ENCODE peak calls at places on chromosomes 16 and 17, in six cellular contexts. S is prostate gland, I is IMR-90, T is heart left ventricle, M is HL-60, E is adipocyte. K is an unnamed sample.

GRCh38 chr17:3667366-3668278 is 756 bp downstream of the TAX1BP3 start:
- DNase-seq in S (peak), I (peak), T (peak), M (peak), E (peak), K (peak)

GRCh38 chr17:53659181-53659580 is 163.5 kb upstream of the KIF2B start:
- DNase-seq in S (no peak), I (no peak), T (no peak), M (no peak), E (no peak), K (no peak)

GRCh38 chr16:89581861-89582563 is 6.5 kb downstream of the CPNE7 start:
- DNase-seq in S (peak), I (peak), T (no peak), M (no peak), E (peak), K (peak)

GRCh38 chr17:75526555-75527270 is 1.2 kb downstream of the LLGL2 start:
- DNase-seq in S (no peak), I (no peak), T (no peak), M (no peak), E (no peak), K (no peak)

GRCh38 chr17:27956601-27957445 is 63.7 kb upstream of the LYRM9 start:
- DNase-seq in S (no peak), I (peak), T (no peak), M (no peak), E (peak), K (no peak)

GRCh38 chr17:68909066-68909465 is 46.1 kb downstream of the ABCA8 start:
- DNase-seq in S (peak), I (peak), T (peak), M (peak), E (peak), K (peak)

GRCh38 chr17:7307686-7308624 is 527 bp downstream of the EIF5A start:
- DNase-seq in S (no peak), I (peak), T (peak), M (no peak), E (peak), K (no peak)

GRCh38 chr16:17318200-17318599 is 152.6 kb downstream of the XYLT1 start:
- DNase-seq in S (peak), I (peak), T (no peak), M (peak), E (no peak), K (peak)

GRCh38 chr16:50557046-50557445 is 8.8 kb downstream of the NKD1 start:
- DNase-seq in S (no peak), I (no peak), T (no peak), M (no peak), E (no peak), K (no peak)

GRCh38 chr17:36524428-36524876 is 10.2 kb downstream of the MYO19 start:
- DNase-seq in S (no peak), I (peak), T (no peak), M (no peak), E (no peak), K (no peak)

GRCh38 chr16:86362155-86362849 is 148.0 kb upstream of the FOXF1 start:
- DNase-seq in S (no peak), I (no peak), T (no peak), M (no peak), E (no peak), K (no peak)
- H3K4me3 ChIP-seq in S (no peak), I (no peak), T (no peak), M (no peak), E (peak), K (no peak)

GRCh38 chr17:54968259-54968953 is at the start of the genes COX11 and STXBP4:
- DNase-seq in S (peak), I (peak), T (peak), M (peak), E (peak), K (peak)

GRCh38 chr17:54967621-54968258 is 714 bp downstream of the COX11 start:
- DNase-seq in S (no peak), I (peak), T (no peak), M (no peak), E (peak), K (no peak)

GRCh38 chr17:54968954-54969400 is 412 bp downstream of the STXBP4 start:
- DNase-seq in S (peak), I (peak), T (no peak), M (peak), E (peak), K (no peak)

GRCh38 chr17:54971147-54971546 is 2.6 kb downstream of the STXBP4 start:
- DNase-seq in S (no peak), I (no peak), T (no peak), M (no peak), E (no peak), K (no peak)

DNA sequence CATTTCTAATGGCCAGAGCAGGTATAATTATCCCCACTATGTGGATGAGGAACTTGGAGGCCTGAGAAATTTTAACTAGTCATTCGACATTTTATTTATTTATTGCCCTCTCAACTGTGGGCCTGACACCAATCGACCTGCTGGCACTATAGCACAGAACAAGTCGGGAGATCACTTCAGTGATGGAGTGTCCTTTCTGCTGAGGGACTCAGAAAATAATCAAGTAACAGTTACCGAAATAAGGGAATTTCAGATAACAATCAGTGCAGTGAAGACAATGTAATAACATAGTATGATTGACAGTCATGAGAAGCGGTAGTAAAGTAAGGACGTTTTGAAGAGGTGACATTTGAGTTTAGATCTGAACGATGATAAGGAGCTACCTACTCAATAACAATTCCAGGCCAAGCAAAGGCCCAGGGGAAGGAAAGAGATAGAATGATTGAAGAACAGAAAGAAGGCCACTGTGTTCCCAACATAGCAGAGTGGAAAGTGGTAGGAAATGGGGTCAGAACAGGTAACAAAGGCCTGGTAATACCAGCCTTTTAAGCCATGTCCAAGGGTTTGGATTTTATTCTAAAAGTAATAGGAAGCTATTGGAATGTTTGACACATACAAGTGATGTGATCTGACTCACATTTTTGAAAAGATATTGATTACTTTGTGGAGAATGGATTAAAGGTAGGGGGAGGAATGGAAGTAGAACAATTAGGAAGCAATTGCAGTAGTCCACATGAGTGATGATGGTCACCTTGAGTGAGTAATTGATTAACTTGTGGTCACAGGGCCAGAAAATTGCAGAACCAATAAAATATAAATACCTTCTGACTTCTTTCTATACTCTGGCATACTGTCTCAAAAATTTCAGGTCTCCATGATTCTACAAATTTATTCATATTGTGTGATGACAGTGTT is 1.4 kb downstream of the STXBP4 start:
- DNase-seq in S (no peak), I (no peak), T (no peak), M (no peak), E (no peak), K (no peak)
- H3K4me3 ChIP-seq in S (peak), I (peak), T (peak), M (peak), E (peak), K (peak)

DNA sequence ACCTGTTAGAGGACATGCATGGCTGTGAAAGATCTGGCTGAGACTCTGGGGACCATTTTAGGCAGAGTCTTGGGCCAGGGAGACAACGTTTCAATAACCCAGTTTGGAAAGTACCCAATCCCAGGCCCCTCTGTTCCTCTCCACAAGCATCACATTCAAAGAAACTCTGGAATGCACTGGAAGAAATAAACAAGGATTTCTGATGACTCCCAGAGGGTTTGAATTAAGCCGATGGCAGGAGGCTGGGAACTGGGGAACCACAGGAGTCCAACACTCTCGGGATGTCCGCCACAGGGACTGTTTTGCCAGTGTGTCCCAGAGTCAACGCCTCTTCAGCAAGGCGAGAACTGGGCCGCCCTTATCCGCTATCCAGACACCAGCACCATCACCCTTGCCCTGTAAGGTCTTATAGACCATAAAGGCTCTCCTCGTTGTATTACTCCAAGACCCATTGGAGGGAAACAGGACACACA is 3.3 kb downstream of the PMP22 start:
- DNase-seq in S (no peak), I (no peak), T (no peak), M (no peak), E (peak), K (no peak)
- H3K4me3 ChIP-seq in S (peak), I (peak), T (peak), M (no peak), E (peak), K (peak)

GRCh38 chr17:50560185-50560824 is at the start of gene CACNA1G:
- DNase-seq in S (peak), I (peak), T (peak), M (peak), E (peak), K (peak)

GRCh38 chr17:50559674-50560184 is 786 bp upstream of the CACNA1G start:
- DNase-seq in S (no peak), I (peak), T (no peak), M (no peak), E (peak), K (no peak)

GRCh38 chr17:50558091-50558490 is 2.4 kb upstream of the CACNA1G start:
- DNase-seq in S (no peak), I (no peak), T (no peak), M (no peak), E (no peak), K (no peak)

GRCh38 chr17:50558581-50558954 is 1.9 kb upstream of the CACNA1G start:
- DNase-seq in S (no peak), I (no peak), T (no peak), M (no peak), E (no peak), K (no peak)

DNA sequence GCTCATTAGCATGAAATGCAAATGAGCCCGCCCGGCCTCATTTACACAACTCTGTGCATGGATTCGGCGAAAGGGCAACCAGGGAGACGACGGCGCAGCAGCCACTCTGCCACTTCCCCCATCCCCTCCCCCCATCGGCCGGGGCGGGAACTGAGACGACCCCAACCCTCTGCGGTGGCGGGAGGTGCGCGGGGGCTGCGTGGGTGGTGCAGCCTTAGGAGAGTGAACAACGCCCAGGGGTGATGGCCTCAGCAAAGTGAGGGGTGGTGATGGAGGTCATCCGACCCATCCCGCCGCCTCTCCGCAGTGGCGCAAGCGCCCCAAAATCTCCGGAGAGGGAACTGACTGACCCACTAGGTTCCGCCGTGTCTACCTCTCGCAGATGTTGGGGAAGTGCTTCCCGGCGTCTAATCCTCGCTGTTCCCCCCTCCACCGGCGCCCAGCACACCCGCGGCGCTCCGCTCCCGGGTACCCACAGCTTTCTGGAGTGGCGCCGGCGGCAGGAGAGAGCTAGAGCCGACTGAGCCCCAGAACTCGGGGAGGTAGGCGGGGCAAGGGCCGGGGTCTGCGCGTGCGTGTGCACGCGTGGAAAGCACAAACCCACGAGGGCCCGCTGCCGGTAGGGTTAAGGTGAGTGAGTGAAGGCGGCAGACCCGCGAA is 1.4 kb upstream of the CACNA1G start:
- DNase-seq in S (no peak), I (no peak), T (no peak), M (peak), E (no peak), K (no peak)
- H3K4me3 ChIP-seq in S (peak), I (no peak), T (no peak), M (no peak), E (peak), K (peak)

GRCh38 chr17:81935709-81936084 is 1.4 kb downstream of the PYCR1 start:
- DNase-seq in S (no peak), I (no peak), T (no peak), M (no peak), E (no peak), K (no peak)
- H3K4me3 ChIP-seq in S (no peak), I (no peak), T (no peak), M (no peak), E (no peak), K (peak)

K was measured in skeletal muscle cell.